ENCODE peak calls at places on chromosomes 2 and 18, in six cellular contexts. U, H, E, G, L and S are unnamed samples.

GRCh38 chr2:186135697-186136096 is 350.4 kb upstream of the ZC3H15 start:
- DNase-seq in U (no peak), H (no peak), E (no peak), G (no peak), L (no peak), S (no peak)

GRCh38 chr2:216774180-216774579 is 78.8 kb upstream of the IGFBP5 start:
- DNase-seq in U (no peak), H (no peak), E (no peak), G (no peak), L (no peak), S (no peak)

GRCh38 chr2:219243291-219243761 is 1.9 kb downstream of the GLB1L start:
- DNase-seq in U (peak; percentile 31), H (no peak), E (no peak), G (peak; percentile 70), L (no peak), S (no peak)

GRCh38 chr2:17538844-17539554 is 1.5 kb upstream of the VSNL1 start:
- DNase-seq in U (peak; percentile 78), H (peak; percentile 64), E (no peak), G (peak; percentile 66), L (peak; percentile 70), S (no peak)

GRCh38 chr2:71613566-71613952 is 160.2 kb downstream of the DYSF start:
- DNase-seq in U (no peak), H (no peak), E (no peak), G (no peak), L (no peak), S (no peak)

GRCh38 chr2:224357098-224357901 is 44.6 kb downstream of the FAM124B start:
- DNase-seq in U (peak; percentile 73), H (peak; percentile 64), E (peak; percentile 16), G (peak; percentile 75), L (no peak), S (peak; percentile 45)

GRCh38 chr2:16180631-16181030 is 240.3 kb downstream of the MYCN start:
- DNase-seq in U (no peak), H (no peak), E (no peak), G (no peak), L (no peak), S (no peak)

GRCh38 chr2:217711236-217711635 is 291.6 kb downstream of the TNS1 start:
- DNase-seq in U (no peak), H (no peak), E (no peak), G (peak; percentile 36), L (no peak), S (no peak)

GRCh38 chr2:217106650-217107014 is 246.8 kb upstream of the TNP1 start:
- DNase-seq in U (peak; percentile 36), H (no peak), E (no peak), G (peak; percentile 50), L (no peak), S (no peak)

GRCh38 chr2:109377976-109378375 is 235.8 kb downstream of the SEPTIN10 start:
- DNase-seq in U (no peak), H (no peak), E (no peak), G (no peak), L (no peak), S (no peak)

GRCh38 chr18:8496186-8496585 is 113.1 kb upstream of the RAB12 start:
- DNase-seq in U (no peak), H (no peak), E (no peak), G (peak; percentile 13), L (no peak), S (no peak)

GRCh38 chr2:39875182-39875913 is 96.3 kb upstream of the THUMPD2 start:
- DNase-seq in U (peak; percentile 97), H (no peak), E (no peak), G (peak; percentile 94), L (peak; percentile 26), S (no peak)

GRCh38 chr2:6937157-6937556 is 19.9 kb downstream of the RNF144A start:
- DNase-seq in U (no peak), H (no peak), E (no peak), G (no peak), L (no peak), S (no peak)

GRCh38 chr2:48346124-48346536 is 183.8 kb upstream of the STON1 start:
- DNase-seq in U (peak; percentile 92), H (no peak), E (no peak), G (peak; percentile 89), L (peak; percentile 23), S (no peak)

GRCh38 chr2:72605836-72606442 is 219.9 kb downstream of the EXOC6B start:
- DNase-seq in U (peak; percentile 47), H (no peak), E (no peak), G (peak; percentile 40), L (no peak), S (no peak)

GRCh38 chr2:179438653-179439052 is 174.0 kb upstream of the SESTD1 start:
- DNase-seq in U (no peak), H (no peak), E (no peak), G (no peak), L (no peak), S (no peak)

GRCh38 chr18:9700261-9700796 is 7.8 kb upstream of the RAB31 start:
- DNase-seq in U (peak; percentile 45), H (no peak), E (no peak), G (peak; percentile 47), L (no peak), S (no peak)

GRCh38 chr18:42976869-42977268 is 138.6 kb downstream of the RIT2 start:
- DNase-seq in U (no peak), H (no peak), E (no peak), G (no peak), L (no peak), S (no peak)

GRCh38 chr2:181306785-181307184 is 150.4 kb upstream of the ITGA4 start:
- DNase-seq in U (peak; percentile 23), H (no peak), E (no peak), G (no peak), L (no peak), S (no peak)

GRCh38 chr2:136246086-136246669 is 128.2 kb upstream of the CXCR4 start:
- DNase-seq in U (peak; percentile 48), H (peak; percentile 13), E (no peak), G (peak; percentile 62), L (no peak), S (no peak)

DNA sequence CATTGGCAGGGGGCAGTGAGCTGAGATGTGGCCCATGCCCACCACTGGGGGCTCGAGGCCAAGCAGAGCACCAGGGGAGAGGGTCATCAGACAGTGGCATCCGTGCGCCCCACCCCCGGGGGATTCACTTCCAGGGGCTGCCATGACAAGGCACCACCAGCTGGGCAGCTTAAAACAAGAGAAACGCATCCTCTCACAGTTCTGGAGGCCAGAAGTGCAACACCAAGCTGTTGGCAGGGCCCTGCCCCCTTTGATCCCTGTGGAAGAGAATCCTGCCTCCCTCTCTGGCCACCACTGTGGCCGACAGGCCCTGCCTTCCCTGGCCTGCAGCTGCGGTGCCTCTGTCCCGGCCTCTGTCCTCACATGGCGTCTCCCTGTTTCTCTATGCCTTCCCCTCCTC is 187.7 kb upstream of the ID2 start:
- DNase-seq in U (no peak), H (no peak), E (no peak), G (no peak), L (no peak), S (no peak)
- TF ChIP-seq CTCF in U (no peak), H (no peak), E (no peak), G (no peak), L (no peak), S (no peak)

DNA sequence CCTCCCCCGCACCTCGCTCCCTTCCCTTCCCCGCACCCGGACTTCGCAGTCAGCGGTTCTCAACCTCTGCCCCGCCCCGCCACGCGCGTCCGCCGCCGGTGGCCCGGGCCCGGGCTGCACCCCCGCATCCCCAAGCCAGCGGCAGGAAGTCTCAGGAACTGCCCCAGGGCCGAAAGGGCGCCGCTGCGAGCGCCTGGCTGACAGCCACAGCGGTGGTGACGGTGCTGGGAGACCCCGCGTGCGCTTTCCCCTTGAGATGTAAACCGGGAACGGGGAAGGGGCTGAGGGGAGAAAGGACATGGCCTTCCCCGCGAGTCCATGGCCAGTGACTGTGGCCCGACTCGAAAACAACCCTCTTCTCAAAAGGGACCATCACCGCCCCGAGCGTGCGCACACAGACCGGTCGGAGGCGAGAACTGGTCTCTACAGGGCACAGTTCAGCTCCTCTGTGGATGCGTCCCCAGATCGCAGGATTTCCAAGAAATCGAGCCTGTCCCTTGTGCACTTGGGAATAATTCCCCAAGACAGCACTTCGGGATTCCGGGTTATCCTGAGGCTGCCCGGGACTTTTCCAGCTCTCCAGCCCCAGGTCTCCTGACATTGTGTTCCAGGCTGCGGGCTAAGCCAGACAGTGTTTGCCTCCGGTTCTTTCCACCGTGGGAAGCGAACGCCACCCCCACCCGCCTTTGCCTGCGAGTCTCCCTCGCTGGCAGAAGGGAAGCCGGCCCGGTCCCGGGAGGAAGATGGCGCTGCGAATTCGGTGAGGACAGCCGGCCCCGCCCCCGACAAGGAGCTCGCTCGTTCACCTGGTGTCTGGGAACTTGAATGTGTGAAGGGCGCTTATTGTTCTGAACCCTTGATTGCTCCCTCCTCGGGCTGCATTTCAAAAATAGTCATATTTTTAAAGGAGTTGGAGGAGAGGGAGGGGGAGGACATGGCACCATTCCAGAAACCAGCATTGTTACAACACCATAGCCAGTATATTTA is 2.7 kb downstream of the LRATD1 start:
- DNase-seq in U (peak; percentile 72), H (peak; percentile 49), E (no peak), G (peak; percentile 54), L (peak; percentile 70), S (no peak)
- TF ChIP-seq CTCF in U (no peak), H (no peak), E (no peak), G (no peak), L (no peak), S (no peak)

GRCh38 chr2:222483513-222484039 is 59.2 kb downstream of the SGPP2 start:
- DNase-seq in U (no peak), H (no peak), E (no peak), G (no peak), L (peak; percentile 22), S (no peak)
- TF ChIP-seq CTCF in U (no peak), H (no peak), E (no peak), G (no peak), L (no peak), S (no peak)

DNA sequence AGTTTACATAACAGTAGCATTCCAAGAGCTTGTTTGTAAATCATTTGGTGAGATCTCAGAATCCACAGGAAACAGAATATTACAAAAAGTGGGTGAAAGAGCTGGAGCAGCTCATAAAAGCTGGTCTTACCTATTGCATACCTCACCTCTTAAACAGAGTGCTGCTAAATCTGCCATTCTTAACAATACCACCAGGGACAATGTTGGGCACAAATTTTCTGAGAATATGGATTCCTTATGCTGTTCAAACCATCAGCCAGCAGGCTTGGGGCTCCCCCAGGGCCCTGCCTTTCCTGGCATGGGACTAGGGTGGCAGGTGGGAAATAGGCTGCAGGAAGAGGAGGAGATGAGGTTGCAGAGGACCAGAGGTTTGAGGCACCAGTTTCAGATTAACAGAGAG is 55.6 kb downstream of the TGFA start:
- DNase-seq in U (no peak), H (no peak), E (no peak), G (no peak), L (no peak), S (no peak)
- TF ChIP-seq CTCF in U (no peak), H (peak; percentile 50), E (peak; percentile 29), G (peak; percentile 20), L (no peak), S (no peak)